ENCODE peak calls at places on chromosome 15, in four cellular contexts. One of them, this sample, is unnamed. For H3K4me1, the result is how much of the 10 kb centered on the place peaks cover.

GRCh38 chr15:45454825-45455224 is 67.7 kb downstream of the SLC30A4 start:
- DNase-seq in HepG2: no peak
- DNase-seq in A549: peak
- DNase-seq in K562: no peak
- DNase-seq in this sample: peak

GRCh38 chr15:40379853-40380252 is 2.7 kb upstream of the KNSTRN start:
- DNase-seq in HepG2: peak
- DNase-seq in A549: peak
- DNase-seq in K562: no peak
- DNase-seq in this sample: peak

GRCh38 chr15:65414841-65415621 is 7.7 kb downstream of the IGDCC4 start:
- DNase-seq in HepG2: peak
- DNase-seq in A549: peak
- DNase-seq in K562: no peak
- DNase-seq in this sample: peak

GRCh38 chr15:40680151-40680550 is 14.8 kb upstream of the RAD51 start:
- DNase-seq in HepG2: peak
- DNase-seq in A549: no peak
- DNase-seq in K562: no peak
- DNase-seq in this sample: no peak

GRCh38 chr15:78374436-78375393 is 34.6 kb downstream of the CRABP1 start:
- DNase-seq in HepG2: peak
- DNase-seq in A549: peak
- DNase-seq in K562: no peak
- DNase-seq in this sample: no peak

GRCh38 chr15:85488997-85489396 is 108.6 kb downstream of the AKAP13 start:
- DNase-seq in HepG2: no peak
- DNase-seq in A549: no peak
- DNase-seq in K562: no peak
- DNase-seq in this sample: no peak

GRCh38 chr15:82999905-83000671 is 11.4 kb downstream of the C15orf40 start:
- DNase-seq in HepG2: peak
- DNase-seq in A549: peak
- DNase-seq in K562: peak
- DNase-seq in this sample: peak

GRCh38 chr15:77830041-77830440 is 197.3 kb upstream of the LINGO1 start:
- DNase-seq in HepG2: no peak
- DNase-seq in A549: no peak
- DNase-seq in K562: peak
- DNase-seq in this sample: peak

GRCh38 chr15:101435761-101436160 is 53.7 kb downstream of the PCSK6 start:
- DNase-seq in HepG2: no peak
- DNase-seq in A549: no peak
- DNase-seq in K562: no peak
- DNase-seq in this sample: no peak

GRCh38 chr15:74025436-74025835 is 30.9 kb downstream of the PML start:
- DNase-seq in HepG2: no peak
- DNase-seq in A549: no peak
- DNase-seq in K562: no peak
- DNase-seq in this sample: peak

GRCh38 chr15:28107894-28108255 is 8.8 kb upstream of the OCA2 start:
- DNase-seq in HepG2: no peak
- DNase-seq in A549: no peak
- DNase-seq in K562: no peak
- DNase-seq in this sample: no peak

DNA sequence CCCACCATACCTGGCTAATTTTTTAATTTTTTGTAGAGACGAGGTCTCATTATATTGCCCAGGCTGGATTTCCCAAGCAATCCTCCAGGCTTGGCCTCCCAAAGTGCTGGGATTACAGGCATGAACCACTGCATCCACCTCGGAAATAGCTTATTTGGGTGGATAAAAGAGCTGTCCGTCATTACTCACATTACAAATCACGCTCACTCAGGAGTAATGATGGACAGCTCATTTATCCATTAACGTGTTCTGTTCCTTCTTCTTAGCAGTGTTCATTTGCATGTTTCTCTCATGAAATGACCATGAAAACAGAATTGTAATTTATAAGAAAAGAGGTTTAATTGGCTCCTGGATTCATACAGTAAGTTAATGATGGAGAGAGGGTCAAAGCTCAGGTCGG is 9.8 kb downstream of the SV2B start:
- DNase-seq in HepG2: no peak
- DNase-seq in A549: no peak
- DNase-seq in K562: no peak
- DNase-seq in this sample: no peak
- H3K4me1 ChIP-seq in HepG2: under half
- H3K4me1 ChIP-seq in A549: under half
- H3K4me1 ChIP-seq in K562: under half
- H3K4me1 ChIP-seq in this sample: under half

GRCh38 chr15:64052925-64053491 is 6.7 kb upstream of the DAPK2 start:
- DNase-seq in HepG2: no peak
- DNase-seq in A549: no peak
- DNase-seq in K562: no peak
- DNase-seq in this sample: no peak

GRCh38 chr15:64051645-64052259 is 5.5 kb upstream of the DAPK2 start:
- DNase-seq in HepG2: no peak
- DNase-seq in A549: no peak
- DNase-seq in K562: peak
- DNase-seq in this sample: no peak

GRCh38 chr15:64048766-64049165 is 2.5 kb upstream of the DAPK2 start:
- DNase-seq in HepG2: no peak
- DNase-seq in A549: no peak
- DNase-seq in K562: no peak
- DNase-seq in this sample: no peak

GRCh38 chr15:64050281-64051092 is 4.2 kb upstream of the DAPK2 start:
- DNase-seq in HepG2: peak
- DNase-seq in A549: peak
- DNase-seq in K562: no peak
- DNase-seq in this sample: no peak

DNA sequence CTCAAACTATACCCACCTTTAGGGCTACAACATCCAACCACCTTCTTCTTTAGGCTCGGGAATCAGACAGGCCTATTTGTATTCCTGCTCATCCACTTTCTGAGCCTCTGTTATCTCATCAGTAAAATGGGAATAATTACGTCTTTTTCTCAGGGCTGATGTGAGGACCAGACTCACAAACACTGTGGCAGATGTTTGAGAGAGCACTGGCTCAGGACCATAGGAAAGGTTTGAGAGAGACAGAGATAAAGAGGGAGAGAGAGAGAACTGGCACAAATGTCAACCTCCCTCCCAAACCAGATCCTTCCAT is 4.8 kb upstream of the DAPK2 start:
- DNase-seq in HepG2: no peak
- DNase-seq in A549: no peak
- DNase-seq in K562: no peak
- DNase-seq in this sample: no peak
- TF ChIP-seq SMC3 in HepG2: no peak
- TF ChIP-seq SMC3 in A549: no peak
- TF ChIP-seq SMC3 in K562: no peak
- TF ChIP-seq SMC3 in this sample: no peak

DNA sequence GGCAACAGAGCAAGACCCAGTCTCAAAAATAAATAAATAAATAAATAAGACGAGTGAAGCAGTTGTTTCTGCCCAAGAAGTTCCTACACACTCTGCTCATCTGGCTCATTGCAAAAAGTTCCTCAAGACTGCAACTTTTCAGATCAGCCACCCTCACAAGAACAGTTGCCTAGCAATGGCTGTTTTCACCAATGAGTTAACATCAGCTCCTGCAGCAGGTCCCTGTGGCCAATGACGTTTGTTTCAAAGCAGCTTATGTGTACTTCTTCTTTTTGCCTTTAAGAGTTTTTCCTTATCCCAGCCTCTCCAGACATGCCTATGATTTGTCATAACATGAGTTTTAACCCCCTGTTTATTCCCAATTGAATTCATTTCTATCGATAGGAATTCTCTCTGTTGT is 118.4 kb upstream of the SPRED1 start:
- DNase-seq in HepG2: no peak
- DNase-seq in A549: no peak
- DNase-seq in K562: no peak
- DNase-seq in this sample: no peak
- H3K4me1 ChIP-seq in HepG2: under half
- H3K4me1 ChIP-seq in A549: under half
- H3K4me1 ChIP-seq in K562: under half
- H3K4me1 ChIP-seq in this sample: under half

DNA sequence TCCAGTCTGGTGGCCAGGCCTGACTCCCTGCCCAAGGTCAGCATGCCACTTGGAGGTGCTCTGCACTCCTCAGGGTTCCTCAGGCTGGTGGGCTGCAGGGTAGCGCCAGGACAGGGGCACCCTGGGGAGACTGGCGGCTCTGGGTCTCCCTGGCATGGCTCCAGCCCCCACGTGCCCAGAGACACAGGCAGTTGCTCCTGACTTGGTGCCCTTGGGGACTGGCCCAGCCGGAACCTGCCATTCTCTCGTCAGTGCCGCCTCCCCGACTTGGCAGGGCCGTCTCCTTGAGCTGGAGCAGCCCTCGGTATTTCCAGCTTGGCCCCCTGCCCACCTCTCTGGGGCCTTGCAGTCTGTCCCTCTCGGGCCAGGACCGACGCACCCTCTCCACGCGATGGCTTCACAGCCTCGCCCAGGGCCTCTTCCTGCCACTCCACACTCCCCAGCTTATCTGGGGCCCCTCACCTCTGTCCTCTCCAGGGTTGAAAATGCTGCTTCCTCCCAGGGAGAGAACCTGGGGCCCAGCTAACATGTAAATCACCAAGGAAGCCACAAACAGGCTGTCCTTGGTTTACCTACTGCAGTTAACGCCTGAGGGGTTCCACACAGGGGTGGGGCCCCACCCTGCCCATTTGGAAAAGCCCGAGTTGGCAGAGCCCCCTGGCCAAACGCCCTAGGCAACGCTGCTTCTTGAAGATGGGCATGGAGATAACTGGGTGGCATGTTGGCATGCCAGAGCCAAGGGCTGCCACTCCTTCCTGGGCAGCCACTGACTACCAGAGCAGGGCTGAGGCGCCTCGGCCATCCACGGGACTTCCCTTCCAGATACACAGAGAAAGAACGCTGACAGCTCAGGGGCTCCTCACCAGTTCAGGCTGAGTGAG is 61.4 kb downstream of the SMAD6 start:
- DNase-seq in HepG2: no peak
- DNase-seq in A549: no peak
- DNase-seq in K562: no peak
- DNase-seq in this sample: no peak
- TF ChIP-seq SMC3 in HepG2: no peak
- TF ChIP-seq SMC3 in A549: no peak
- TF ChIP-seq SMC3 in K562: no peak
- TF ChIP-seq SMC3 in this sample: no peak

GRCh38 chr15:41922353-41922752 is 28.5 kb upstream of the SPTBN5 start:
- DNase-seq in HepG2: no peak
- DNase-seq in A549: no peak
- DNase-seq in K562: no peak
- DNase-seq in this sample: no peak

GRCh38 chr15:41926184-41927056 is 32.6 kb upstream of the SPTBN5 start:
- DNase-seq in HepG2: peak
- DNase-seq in A549: no peak
- DNase-seq in K562: no peak
- DNase-seq in this sample: no peak

GRCh38 chr15:41925209-41925608 is 31.4 kb upstream of the SPTBN5 start:
- DNase-seq in HepG2: no peak
- DNase-seq in A549: no peak
- DNase-seq in K562: no peak
- DNase-seq in this sample: no peak

GRCh38 chr15:41921167-41921566 is 27.3 kb upstream of the SPTBN5 start:
- DNase-seq in HepG2: no peak
- DNase-seq in A549: no peak
- DNase-seq in K562: no peak
- DNase-seq in this sample: peak

GRCh38 chr15:41923424-41923999 is 29.7 kb upstream of the SPTBN5 start:
- DNase-seq in HepG2: no peak
- DNase-seq in A549: no peak
- DNase-seq in K562: no peak
- DNase-seq in this sample: no peak
- H3K4me1 ChIP-seq in HepG2: half or more
- H3K4me1 ChIP-seq in A549: half or more
- H3K4me1 ChIP-seq in K562: under half
- H3K4me1 ChIP-seq in this sample: under half

This sample was measured in IMR-90.